ENCODE peak calls at places on chromosomes 16 and 17, in ten cellular contexts. One of them, this sample, is unnamed.

GRCh38 chr17:37885136-37885535 is 39.1 kb upstream of the TBC1D3K start:
- DNase-seq in left ventricle myocardium inferior: no peak
- DNase-seq in MCF 10A: no peak
- DNase-seq in left cardiac atrium: no peak
- DNase-seq in sigmoid colon: no peak
- DNase-seq in testis: no peak
- DNase-seq in T-helper 17 cell: no peak
- DNase-seq in GOT3: no peak
- DNase-seq in substantia nigra: no peak
- DNase-seq in NCI-H2171: no peak
- DNase-seq in this sample: no peak

GRCh38 chr17:50558955-50559614 is 1.4 kb upstream of the CACNA1G start:
- DNase-seq in left ventricle myocardium inferior: no peak
- DNase-seq in MCF 10A: no peak
- DNase-seq in left cardiac atrium: no peak
- DNase-seq in sigmoid colon: no peak
- DNase-seq in testis: peak
- DNase-seq in T-helper 17 cell: no peak
- DNase-seq in GOT3: no peak
- DNase-seq in substantia nigra: no peak
- DNase-seq in NCI-H2171: no peak
- DNase-seq in this sample: no peak

GRCh38 chr17:8803531-8804416 is 4.6 kb upstream of the MFSD6L start:
- DNase-seq in left ventricle myocardium inferior: no peak
- DNase-seq in MCF 10A: no peak
- DNase-seq in left cardiac atrium: no peak
- DNase-seq in sigmoid colon: no peak
- DNase-seq in testis: no peak
- DNase-seq in T-helper 17 cell: no peak
- DNase-seq in GOT3: no peak
- DNase-seq in substantia nigra: no peak
- DNase-seq in NCI-H2171: no peak
- DNase-seq in this sample: no peak

GRCh38 chr16:46789075-46789474 is 40.9 kb upstream of the MYLK3 start:
- DNase-seq in left ventricle myocardium inferior: no peak
- DNase-seq in MCF 10A: no peak
- DNase-seq in left cardiac atrium: no peak
- DNase-seq in sigmoid colon: no peak
- DNase-seq in testis: no peak
- DNase-seq in T-helper 17 cell: no peak
- DNase-seq in GOT3: no peak
- DNase-seq in substantia nigra: no peak
- DNase-seq in NCI-H2171: no peak
- DNase-seq in this sample: no peak

GRCh38 chr17:40553694-40554534 is 11.4 kb downstream of the CCR7 start:
- DNase-seq in left ventricle myocardium inferior: peak
- DNase-seq in MCF 10A: no peak
- DNase-seq in left cardiac atrium: peak
- DNase-seq in sigmoid colon: peak
- DNase-seq in testis: peak
- DNase-seq in T-helper 17 cell: peak
- DNase-seq in GOT3: no peak
- DNase-seq in substantia nigra: peak
- DNase-seq in NCI-H2171: no peak
- DNase-seq in this sample: no peak

GRCh38 chr17:59355030-59355694 is 23.7 kb downstream of the YPEL2 start:
- DNase-seq in left ventricle myocardium inferior: no peak
- DNase-seq in MCF 10A: no peak
- DNase-seq in left cardiac atrium: no peak
- DNase-seq in sigmoid colon: no peak
- DNase-seq in testis: no peak
- DNase-seq in T-helper 17 cell: no peak
- DNase-seq in GOT3: no peak
- DNase-seq in substantia nigra: no peak
- DNase-seq in NCI-H2171: no peak
- DNase-seq in this sample: no peak

GRCh38 chr16:4214215-4214621 is 27.7 kb downstream of the SRL start:
- DNase-seq in left ventricle myocardium inferior: no peak
- DNase-seq in MCF 10A: peak
- DNase-seq in left cardiac atrium: no peak
- DNase-seq in sigmoid colon: no peak
- DNase-seq in testis: no peak
- DNase-seq in T-helper 17 cell: no peak
- DNase-seq in GOT3: peak
- DNase-seq in substantia nigra: no peak
- DNase-seq in NCI-H2171: no peak
- DNase-seq in this sample: peak

GRCh38 chr16:81684901-81685300 is 94.2 kb upstream of the PLCG2 start:
- DNase-seq in left ventricle myocardium inferior: no peak
- DNase-seq in MCF 10A: no peak
- DNase-seq in left cardiac atrium: no peak
- DNase-seq in sigmoid colon: no peak
- DNase-seq in testis: no peak
- DNase-seq in T-helper 17 cell: no peak
- DNase-seq in GOT3: no peak
- DNase-seq in substantia nigra: no peak
- DNase-seq in NCI-H2171: no peak
- DNase-seq in this sample: no peak

GRCh38 chr17:37494401-37494831 is 4.7 kb downstream of the DUSP14 start:
- DNase-seq in left ventricle myocardium inferior: no peak
- DNase-seq in MCF 10A: no peak
- DNase-seq in left cardiac atrium: no peak
- DNase-seq in sigmoid colon: no peak
- DNase-seq in testis: peak
- DNase-seq in T-helper 17 cell: no peak
- DNase-seq in GOT3: no peak
- DNase-seq in substantia nigra: no peak
- DNase-seq in NCI-H2171: no peak
- DNase-seq in this sample: no peak

GRCh38 chr17:45293413-45294211 is 23.2 kb downstream of the MAP3K14 start:
- DNase-seq in left ventricle myocardium inferior: peak
- DNase-seq in MCF 10A: peak
- DNase-seq in left cardiac atrium: peak
- DNase-seq in sigmoid colon: peak
- DNase-seq in testis: peak
- DNase-seq in T-helper 17 cell: no peak
- DNase-seq in GOT3: peak
- DNase-seq in substantia nigra: no peak
- DNase-seq in NCI-H2171: no peak
- DNase-seq in this sample: peak

GRCh38 chr17:12256380-12256995 is 235.8 kb downstream of the MAP2K4 start:
- DNase-seq in left ventricle myocardium inferior: no peak
- DNase-seq in MCF 10A: peak
- DNase-seq in left cardiac atrium: peak
- DNase-seq in sigmoid colon: peak
- DNase-seq in testis: peak
- DNase-seq in T-helper 17 cell: no peak
- DNase-seq in GOT3: no peak
- DNase-seq in substantia nigra: no peak
- DNase-seq in NCI-H2171: peak
- DNase-seq in this sample: peak

GRCh38 chr16:84608281-84608680 is 9.6 kb downstream of the COTL1 start:
- DNase-seq in left ventricle myocardium inferior: no peak
- DNase-seq in MCF 10A: no peak
- DNase-seq in left cardiac atrium: no peak
- DNase-seq in sigmoid colon: no peak
- DNase-seq in testis: no peak
- DNase-seq in T-helper 17 cell: no peak
- DNase-seq in GOT3: no peak
- DNase-seq in substantia nigra: no peak
- DNase-seq in NCI-H2171: no peak
- DNase-seq in this sample: no peak

GRCh38 chr16:20382202-20382948 is 22.2 kb downstream of the PDILT start:
- DNase-seq in left ventricle myocardium inferior: no peak
- DNase-seq in MCF 10A: no peak
- DNase-seq in left cardiac atrium: no peak
- DNase-seq in sigmoid colon: no peak
- DNase-seq in testis: no peak
- DNase-seq in T-helper 17 cell: no peak
- DNase-seq in GOT3: no peak
- DNase-seq in substantia nigra: no peak
- DNase-seq in NCI-H2171: no peak
- DNase-seq in this sample: no peak

GRCh38 chr16:67770371-67770991 is 35.9 kb downstream of the RANBP10 start:
- DNase-seq in left ventricle myocardium inferior: no peak
- DNase-seq in MCF 10A: no peak
- DNase-seq in left cardiac atrium: no peak
- DNase-seq in sigmoid colon: no peak
- DNase-seq in testis: no peak
- DNase-seq in T-helper 17 cell: no peak
- DNase-seq in GOT3: no peak
- DNase-seq in substantia nigra: no peak
- DNase-seq in NCI-H2171: no peak
- DNase-seq in this sample: no peak

GRCh38 chr16:35605921-35606320 is 2146.5 kb downstream of the TP53TG3F start:
- DNase-seq in left ventricle myocardium inferior: no peak
- DNase-seq in MCF 10A: no peak
- DNase-seq in left cardiac atrium: no peak
- DNase-seq in sigmoid colon: no peak
- DNase-seq in testis: no peak
- DNase-seq in T-helper 17 cell: no peak
- DNase-seq in GOT3: no peak
- DNase-seq in substantia nigra: no peak
- DNase-seq in NCI-H2171: no peak
- DNase-seq in this sample: no peak

GRCh38 chr16:78216166-78216745 is 116.8 kb downstream of the WWOX start:
- DNase-seq in left ventricle myocardium inferior: no peak
- DNase-seq in MCF 10A: no peak
- DNase-seq in left cardiac atrium: no peak
- DNase-seq in sigmoid colon: no peak
- DNase-seq in testis: no peak
- DNase-seq in T-helper 17 cell: no peak
- DNase-seq in GOT3: no peak
- DNase-seq in substantia nigra: no peak
- DNase-seq in NCI-H2171: no peak
- DNase-seq in this sample: no peak

GRCh38 chr17:13728751-13729150 is 127.0 kb upstream of the HS3ST3A1 start:
- DNase-seq in left ventricle myocardium inferior: no peak
- DNase-seq in MCF 10A: peak
- DNase-seq in left cardiac atrium: no peak
- DNase-seq in sigmoid colon: no peak
- DNase-seq in testis: no peak
- DNase-seq in T-helper 17 cell: no peak
- DNase-seq in GOT3: no peak
- DNase-seq in substantia nigra: no peak
- DNase-seq in NCI-H2171: no peak
- DNase-seq in this sample: peak

GRCh38 chr17:68748381-68748780 is 147.2 kb upstream of the FAM20A start:
- DNase-seq in left ventricle myocardium inferior: no peak
- DNase-seq in MCF 10A: no peak
- DNase-seq in left cardiac atrium: no peak
- DNase-seq in sigmoid colon: no peak
- DNase-seq in testis: no peak
- DNase-seq in T-helper 17 cell: no peak
- DNase-seq in GOT3: no peak
- DNase-seq in substantia nigra: no peak
- DNase-seq in NCI-H2171: no peak
- DNase-seq in this sample: no peak

GRCh38 chr16:10552998-10553491 is 27.4 kb downstream of the EMP2 start:
- DNase-seq in left ventricle myocardium inferior: peak
- DNase-seq in MCF 10A: no peak
- DNase-seq in left cardiac atrium: peak
- DNase-seq in sigmoid colon: no peak
- DNase-seq in testis: peak
- DNase-seq in T-helper 17 cell: no peak
- DNase-seq in GOT3: no peak
- DNase-seq in substantia nigra: no peak
- DNase-seq in NCI-H2171: no peak
- DNase-seq in this sample: no peak

GRCh38 chr17:70033165-70033564 is 41.9 kb upstream of the KCNJ16 start:
- DNase-seq in left ventricle myocardium inferior: no peak
- DNase-seq in MCF 10A: no peak
- DNase-seq in left cardiac atrium: no peak
- DNase-seq in sigmoid colon: no peak
- DNase-seq in testis: no peak
- DNase-seq in T-helper 17 cell: no peak
- DNase-seq in GOT3: no peak
- DNase-seq in substantia nigra: no peak
- DNase-seq in NCI-H2171: no peak
- DNase-seq in this sample: no peak

GRCh38 chr17:8131844-8132441 is 8.0 kb upstream of the HES7 start:
- DNase-seq in left ventricle myocardium inferior: no peak
- DNase-seq in MCF 10A: peak
- DNase-seq in left cardiac atrium: no peak
- DNase-seq in sigmoid colon: no peak
- DNase-seq in testis: no peak
- DNase-seq in T-helper 17 cell: no peak
- DNase-seq in GOT3: no peak
- DNase-seq in substantia nigra: no peak
- DNase-seq in NCI-H2171: no peak
- DNase-seq in this sample: no peak

GRCh38 chr17:73536700-73537680 is 107.3 kb downstream of the SDK2 start:
- DNase-seq in left ventricle myocardium inferior: no peak
- DNase-seq in MCF 10A: no peak
- DNase-seq in left cardiac atrium: no peak
- DNase-seq in sigmoid colon: no peak
- DNase-seq in testis: peak
- DNase-seq in T-helper 17 cell: no peak
- DNase-seq in GOT3: no peak
- DNase-seq in substantia nigra: no peak
- DNase-seq in NCI-H2171: no peak
- DNase-seq in this sample: no peak

GRCh38 chr16:70685061-70685937 is 554 bp downstream of the MTSS2 start:
- DNase-seq in left ventricle myocardium inferior: no peak
- DNase-seq in MCF 10A: no peak
- DNase-seq in left cardiac atrium: no peak
- DNase-seq in sigmoid colon: no peak
- DNase-seq in testis: no peak
- DNase-seq in T-helper 17 cell: no peak
- DNase-seq in GOT3: no peak
- DNase-seq in substantia nigra: no peak
- DNase-seq in NCI-H2171: no peak
- DNase-seq in this sample: no peak

GRCh38 chr17:31842416-31843381 is 16.3 kb downstream of the COPRS start:
- DNase-seq in left ventricle myocardium inferior: peak
- DNase-seq in MCF 10A: peak
- DNase-seq in left cardiac atrium: peak
- DNase-seq in sigmoid colon: peak
- DNase-seq in testis: peak
- DNase-seq in T-helper 17 cell: peak
- DNase-seq in GOT3: no peak
- DNase-seq in substantia nigra: peak
- DNase-seq in NCI-H2171: peak
- DNase-seq in this sample: peak

GRCh38 chr16:17364319-17365210 is 106.2 kb downstream of the XYLT1 start:
- DNase-seq in left ventricle myocardium inferior: no peak
- DNase-seq in MCF 10A: peak
- DNase-seq in left cardiac atrium: no peak
- DNase-seq in sigmoid colon: no peak
- DNase-seq in testis: no peak
- DNase-seq in T-helper 17 cell: peak
- DNase-seq in GOT3: no peak
- DNase-seq in substantia nigra: no peak
- DNase-seq in NCI-H2171: peak
- DNase-seq in this sample: peak

GRCh38 chr17:39271546-39271945 is 45.8 kb upstream of the STAC2 start:
- DNase-seq in left ventricle myocardium inferior: no peak
- DNase-seq in MCF 10A: no peak
- DNase-seq in left cardiac atrium: no peak
- DNase-seq in sigmoid colon: no peak
- DNase-seq in testis: peak
- DNase-seq in T-helper 17 cell: no peak
- DNase-seq in GOT3: no peak
- DNase-seq in substantia nigra: no peak
- DNase-seq in NCI-H2171: no peak
- DNase-seq in this sample: no peak

GRCh38 chr17:55238931-55239297 is 25.8 kb upstream of the HLF start:
- DNase-seq in left ventricle myocardium inferior: no peak
- DNase-seq in MCF 10A: no peak
- DNase-seq in left cardiac atrium: no peak
- DNase-seq in sigmoid colon: no peak
- DNase-seq in testis: peak
- DNase-seq in T-helper 17 cell: no peak
- DNase-seq in GOT3: no peak
- DNase-seq in substantia nigra: no peak
- DNase-seq in NCI-H2171: peak
- DNase-seq in this sample: peak

GRCh38 chr16:85720319-85720637 is 30.6 kb downstream of the C16orf74 start:
- DNase-seq in left ventricle myocardium inferior: peak
- DNase-seq in MCF 10A: peak
- DNase-seq in left cardiac atrium: no peak
- DNase-seq in sigmoid colon: no peak
- DNase-seq in testis: no peak
- DNase-seq in T-helper 17 cell: no peak
- DNase-seq in GOT3: no peak
- DNase-seq in substantia nigra: no peak
- DNase-seq in NCI-H2171: no peak
- DNase-seq in this sample: peak